ENCODE peak calls at places on chromosomes 12 and 14, in nine cellular contexts. F, J, V, A, D, C, M, L and X are unnamed samples.

GRCh38 chr12:93092559-93092945 is 163.5 kb upstream of the EEA1 start:
- DNase-seq in F (no peak), J (no peak), V (no peak), A (no peak), D (no peak), C (no peak), M (no peak), L (no peak), X (no peak)

GRCh38 chr12:26100966-26101744 is 23.7 kb downstream of the BHLHE41 start:
- DNase-seq in F (no peak), J (no peak), V (no peak), A (no peak), D (no peak), C (no peak), M (no peak), L (no peak), X (no peak)

GRCh38 chr12:111072299-111072698 is 151.9 kb upstream of the MYL2 start:
- DNase-seq in F (no peak), J (no peak), V (no peak), A (no peak), D (no peak), C (no peak), M (no peak), L (no peak), X (no peak)

GRCh38 chr14:89276424-89276975 is 140.5 kb downstream of the FOXN3 start:
- DNase-seq in F (peak; percentile 20), J (no peak), V (no peak), A (no peak), D (no peak), C (peak; percentile 9), M (no peak), L (no peak), X (no peak)

GRCh38 chr14:24062216-24062980 is 9.0 kb upstream of the CPNE6 start:
- DNase-seq in F (no peak), J (no peak), V (no peak), A (no peak), D (no peak), C (no peak), M (no peak), L (no peak), X (no peak)

GRCh38 chr12:1870086-1870485 is 48.4 kb downstream of the CACNA2D4 start:
- DNase-seq in F (no peak), J (no peak), V (no peak), A (no peak), D (no peak), C (no peak), M (no peak), L (no peak), X (no peak)

GRCh38 chr14:50667491-50668007 is 557 bp downstream of the SAV1 start:
- DNase-seq in F (no peak), J (no peak), V (no peak), A (no peak), D (no peak), C (no peak), M (no peak), L (no peak), X (no peak)

GRCh38 chr12:50617657-50618056 is 112.9 kb downstream of the DIP2B start:
- DNase-seq in F (no peak), J (no peak), V (no peak), A (no peak), D (no peak), C (no peak), M (no peak), L (no peak), X (no peak)

GRCh38 chr12:113640837-113641236 is 169.2 kb upstream of the LHX5 start:
- DNase-seq in F (no peak), J (no peak), V (no peak), A (no peak), D (no peak), C (no peak), M (no peak), L (no peak), X (no peak)

GRCh38 chr14:69043007-69043444 is 63.9 kb upstream of the ACTN1 start:
- DNase-seq in F (no peak), J (no peak), V (no peak), A (no peak), D (no peak), C (no peak), M (no peak), L (no peak), X (no peak)

GRCh38 chr14:85528882-85529585 is 910 bp upstream of the FLRT2 start:
- DNase-seq in F (peak; percentile 87), J (peak; percentile 41), V (no peak), A (peak; percentile 15), D (no peak), C (no peak), M (peak; percentile 48), L (no peak), X (peak; percentile 45)

GRCh38 chr12:88242161-88242925 is 100.2 kb downstream of the TMTC3 start:
- DNase-seq in F (peak; percentile 98), J (peak; percentile 66), V (no peak), A (peak; percentile 100), D (no peak), C (peak; percentile 39), M (no peak), L (no peak), X (peak; percentile 85)

GRCh38 chr12:106013941-106014340 is 124.8 kb downstream of the NUAK1 start:
- DNase-seq in F (no peak), J (no peak), V (no peak), A (no peak), D (no peak), C (no peak), M (no peak), L (no peak), X (no peak)